ENCODE peak calls at places on chromosomes 16 and 17, in four cellular contexts. R is osteoblast, W is transverse colon, S is ascending aorta. I is an unnamed sample. For H3K27me3, the result is how much of the 10 kb centered on the place peaks cover.

GRCh38 chr16:27706156-27706705 is 156.3 kb downstream of the KATNIP start:
- DNase-seq in R (no peak), S (no peak), W (no peak), I (no peak)

GRCh38 chr17:45381001-45381400 is 51.7 kb downstream of the ARHGAP27 start:
- DNase-seq in S (no peak), R (no peak), W (no peak), I (no peak)

GRCh38 chr16:11112723-11113348 is 143.2 kb downstream of the SOCS1 start:
- DNase-seq in R (no peak), W (no peak), S (no peak), I (no peak)

GRCh38 chr16:27676807-27677206 is 126.9 kb downstream of the KATNIP start:
- DNase-seq in W (no peak), S (no peak), R (peak), I (no peak)

GRCh38 chr16:30895592-30896202 is 717 bp upstream of the CTF1 start:
- DNase-seq in R (peak), W (no peak), S (no peak), I (no peak)

GRCh38 chr16:1708768-1709180 is 2.8 kb downstream of the MAPK8IP3 start:
- DNase-seq in S (no peak), W (no peak), R (peak), I (no peak)

GRCh38 chr17:62626719-62627218 is 701 bp upstream of the MRC2 start:
- DNase-seq in S (peak), R (peak), W (no peak), I (peak)

GRCh38 chr16:9854665-9855064 is 327.6 kb downstream of the GRIN2A start:
- DNase-seq in R (no peak), S (no peak), W (no peak), I (no peak)

GRCh38 chr17:21376835-21377690 is 906 bp downstream of the KCNJ12 start:
- DNase-seq in W (no peak), R (peak), S (no peak), I (no peak)

GRCh38 chr17:66542183-66542966 is 240.0 kb downstream of the PRKCA start:
- DNase-seq in S (no peak), W (no peak), R (peak), I (no peak)

GRCh38 chr17:33433581-33433980 is 140.5 kb upstream of the ASIC2 start:
- DNase-seq in W (no peak), S (no peak), R (no peak), I (no peak)

GRCh38 chr17:31252741-31253140 is 44.3 kb downstream of the OMG start:
- DNase-seq in R (no peak), W (no peak), S (no peak), I (no peak)

GRCh38 chr16:25108054-25108453 is 3.5 kb upstream of the LCMT1 start:
- DNase-seq in W (peak), R (no peak), S (no peak), I (no peak)

GRCh38 chr16:49349446-49350168 is 24.0 kb upstream of the C16orf78 start:
- DNase-seq in R (no peak), W (no peak), S (peak), I (no peak)

GRCh38 chr16:57628008-57628781 is at the start of gene ADGRG1:
- DNase-seq in W (no peak), S (peak), R (peak), I (peak)

DNA sequence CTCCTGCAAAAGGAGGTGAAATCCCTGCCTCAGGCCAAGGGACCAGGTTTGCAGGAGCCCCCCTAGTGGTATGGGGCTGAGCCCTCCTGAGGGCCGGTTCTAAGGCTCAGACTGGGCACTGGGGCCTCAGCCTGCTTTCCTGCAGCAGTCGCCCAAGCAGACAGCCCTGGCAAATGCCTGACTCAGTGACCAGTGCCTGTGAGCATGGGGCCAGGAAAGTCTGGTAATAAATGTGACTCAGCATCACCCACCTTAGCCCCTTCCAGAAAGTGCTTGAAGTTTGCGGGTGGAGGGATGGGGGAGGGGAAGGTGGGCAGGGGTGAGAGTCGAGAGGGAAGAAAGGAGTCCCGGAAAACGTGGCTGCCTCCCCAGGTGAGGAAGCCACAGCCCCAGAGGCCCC is 2.1 kb downstream of the MC1R start:
- DNase-seq in R (peak), S (no peak), W (no peak), I (no peak)
- H3K27me3 ChIP-seq in R (under half), S (under half), W (half or more), I (under half)

DNA sequence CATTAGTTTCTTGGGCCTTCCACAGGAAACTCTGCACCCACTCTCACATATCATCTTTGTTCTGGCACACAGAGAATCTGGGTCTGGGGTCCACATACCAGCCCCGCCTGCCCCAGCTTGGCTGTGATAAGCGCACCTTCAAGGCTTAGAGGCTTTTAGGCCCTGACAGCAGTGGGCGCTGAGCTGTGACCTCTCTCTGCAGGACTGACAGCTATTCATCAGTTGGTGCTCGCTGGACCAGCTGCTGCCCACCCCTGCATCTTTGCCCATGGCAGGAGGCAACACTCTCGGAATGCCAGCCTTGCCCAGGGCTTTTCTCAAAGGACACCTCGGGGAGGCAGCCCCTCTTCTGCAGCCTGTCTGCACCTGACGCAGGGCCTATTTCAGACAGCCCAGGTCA is 62.9 kb downstream of the SDK2 start:
- DNase-seq in W (no peak), R (peak), S (no peak), I (no peak)
- H3K27me3 ChIP-seq in W (under half), R (under half), S (under half), I (under half)

DNA sequence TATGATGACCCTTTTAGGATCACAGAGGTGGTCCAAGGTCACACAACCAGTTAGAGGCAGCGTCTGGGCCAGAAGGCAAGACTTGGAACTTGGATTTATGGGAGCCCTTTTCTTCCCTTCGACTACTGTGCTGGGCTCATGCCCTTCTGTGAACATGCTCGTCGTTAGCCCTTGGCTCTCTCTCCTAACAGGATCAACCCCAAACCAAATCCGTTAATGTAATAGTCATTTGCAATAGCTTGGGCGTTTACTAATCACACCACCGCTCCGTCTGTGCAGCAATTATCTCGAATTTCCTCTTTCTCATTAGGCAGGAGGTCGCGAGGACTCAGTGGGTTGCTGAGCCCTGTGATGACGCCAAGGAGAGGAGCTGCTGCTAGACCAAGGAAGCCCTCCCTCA is 114.6 kb downstream of the ENGASE start:
- DNase-seq in W (no peak), R (no peak), S (no peak), I (no peak)
- H3K27me3 ChIP-seq in W (half or more), R (under half), S (under half), I (under half)

DNA sequence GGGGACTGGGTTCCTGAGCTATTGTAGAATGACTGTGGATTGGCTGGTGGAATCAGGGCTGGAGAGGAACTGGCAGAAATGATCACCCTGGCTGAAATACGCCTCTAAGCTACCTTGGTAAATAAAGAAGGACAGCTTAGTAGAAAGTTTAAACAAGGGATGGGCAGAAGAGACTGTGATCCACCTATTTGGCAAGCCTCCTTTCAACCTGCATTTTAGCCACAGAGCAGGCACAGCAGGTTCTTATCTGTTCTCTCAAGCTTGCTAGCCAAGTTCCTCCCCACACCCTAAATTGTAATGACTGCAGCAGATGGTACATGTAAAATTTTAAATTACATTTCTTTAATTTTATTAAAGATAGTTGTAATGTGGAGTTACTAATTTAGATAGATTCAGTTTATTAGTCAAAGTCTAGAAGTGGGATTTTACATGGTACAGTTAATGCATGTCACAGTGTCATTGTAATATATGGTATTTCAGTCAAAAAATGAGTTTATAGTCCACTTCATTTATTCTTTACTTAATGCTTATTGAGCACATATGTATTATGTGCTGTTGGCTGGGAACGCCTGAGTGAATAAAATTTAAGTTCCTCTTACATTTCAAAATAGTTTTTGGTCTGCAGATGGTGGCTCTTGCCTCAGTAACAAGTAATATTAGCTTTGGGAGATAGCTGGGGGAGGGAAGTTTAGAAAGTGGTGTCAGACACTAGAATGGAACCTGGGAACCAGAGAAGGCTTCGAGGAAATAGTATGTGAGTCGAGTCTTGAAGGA is 11.2 kb downstream of the EPN2 start:
- DNase-seq in S (no peak), R (peak), W (no peak), I (no peak)
- H3K27me3 ChIP-seq in S (under half), R (under half), W (under half), I (under half)

GRCh38 chr17:80499536-80499935 is 23.1 kb upstream of the NPTX1 start:
- DNase-seq in S (no peak), W (no peak), R (peak), I (no peak)

GRCh38 chr17:80499961-80500665 is 23.7 kb upstream of the NPTX1 start:
- DNase-seq in S (no peak), W (no peak), R (peak), I (no peak)

GRCh38 chr17:80498242-80498919 is 22.0 kb upstream of the NPTX1 start:
- DNase-seq in R (peak), W (peak), S (no peak), I (peak)

GRCh38 chr17:80497726-80498241 is 21.4 kb upstream of the NPTX1 start:
- DNase-seq in W (no peak), S (no peak), R (peak), I (no peak)

GRCh38 chr17:80498920-80499410 is 22.6 kb upstream of the NPTX1 start:
- DNase-seq in S (no peak), R (peak), W (no peak), I (no peak)
- H3K27me3 ChIP-seq in S (under half), R (under half), W (under half), I (under half)

GRCh38 chr17:58918072-58918471 is 162.4 kb downstream of the PPM1E start:
- DNase-seq in R (no peak), S (no peak), W (no peak), I (no peak)

GRCh38 chr17:58917228-58917627 is 161.6 kb downstream of the PPM1E start:
- DNase-seq in W (no peak), S (no peak), R (no peak), I (no peak)

GRCh38 chr17:58911741-58912343 is 156.2 kb downstream of the PPM1E start:
- DNase-seq in W (no peak), S (no peak), R (no peak), I (no peak)

GRCh38 chr17:58913552-58913951 is 157.9 kb downstream of the PPM1E start:
- DNase-seq in W (no peak), S (no peak), R (no peak), I (no peak)

GRCh38 chr17:58913971-58914769 is 158.5 kb downstream of the PPM1E start:
- DNase-seq in S (no peak), R (no peak), W (no peak), I (no peak)
- H3K27me3 ChIP-seq in S (under half), R (under half), W (under half), I (under half)

DNA sequence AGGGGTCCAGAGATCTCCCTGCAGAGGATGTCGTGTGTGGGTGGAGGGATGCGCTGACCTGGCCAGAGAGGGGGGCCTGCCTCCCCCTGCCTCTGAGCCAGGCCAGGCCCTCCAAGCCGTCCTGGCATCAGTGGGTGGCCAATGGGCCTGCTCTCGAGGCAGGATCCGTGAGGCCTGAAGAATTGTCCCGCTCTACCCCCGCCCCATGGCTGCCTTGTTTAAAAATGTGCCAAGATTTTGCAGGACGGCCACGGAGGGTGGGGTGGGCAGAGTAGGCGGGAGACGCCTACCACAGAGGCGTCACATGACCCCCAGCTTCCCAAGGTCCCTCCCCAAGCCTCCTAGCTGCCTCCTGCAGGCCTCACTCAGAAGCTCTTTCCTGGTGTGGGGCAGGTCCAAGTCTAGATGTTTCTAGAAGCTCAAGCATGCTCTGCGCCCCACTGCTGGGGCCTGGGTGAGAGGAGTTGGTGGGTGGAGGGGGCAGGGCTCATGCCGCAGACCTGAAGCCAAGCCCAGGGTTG is 69.5 kb downstream of the ENGASE start:
- DNase-seq in W (no peak), S (no peak), R (no peak), I (no peak)
- H3K27me3 ChIP-seq in W (under half), S (under half), R (under half), I (under half)

DNA sequence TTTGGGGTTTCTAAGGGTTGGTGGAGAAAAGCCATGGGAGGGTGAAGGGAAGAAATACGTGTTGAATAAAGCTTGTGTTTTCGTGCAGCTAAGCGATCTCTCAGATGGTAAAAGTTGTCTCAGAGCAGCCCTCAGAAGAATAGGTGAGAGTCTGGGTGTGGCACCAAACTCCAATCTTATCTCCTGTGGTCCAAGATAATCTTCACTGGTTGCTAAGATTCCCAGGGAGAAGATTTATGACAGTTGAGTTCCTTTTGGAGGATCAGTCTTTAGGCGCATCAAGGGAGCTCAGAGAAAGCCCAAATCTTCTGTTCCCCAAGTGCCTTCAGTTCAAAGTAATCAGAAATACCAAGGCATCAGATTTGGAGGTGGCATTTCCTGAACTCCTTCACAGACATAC is 103.1 kb downstream of the ABCC12 start:
- DNase-seq in R (no peak), W (no peak), S (no peak), I (no peak)
- H3K27me3 ChIP-seq in R (under half), W (under half), S (under half), I (under half)

DNA sequence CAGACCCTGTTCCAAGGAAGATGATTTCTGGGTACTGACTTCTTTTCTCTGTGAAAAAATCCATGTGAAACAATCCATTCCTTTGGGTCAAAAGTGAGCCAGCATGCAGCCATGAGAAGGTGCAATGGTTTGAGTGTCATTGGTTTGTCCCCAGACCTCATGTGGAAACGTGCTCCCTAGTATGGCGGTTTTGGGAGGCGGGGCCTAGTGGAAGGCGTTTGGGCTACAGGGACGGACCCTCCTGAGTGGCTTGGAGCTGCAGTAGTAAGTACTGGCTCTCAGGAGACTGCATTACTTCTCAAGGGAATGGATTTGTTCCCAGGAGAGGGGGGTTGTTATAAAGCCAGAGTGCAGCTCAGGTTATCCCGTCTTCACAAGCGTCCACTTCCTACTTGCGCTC is 19.4 kb downstream of the ELAC2 start:
- DNase-seq in W (no peak), S (no peak), R (no peak), I (no peak)
- H3K27me3 ChIP-seq in W (under half), S (under half), R (under half), I (under half)

DNA sequence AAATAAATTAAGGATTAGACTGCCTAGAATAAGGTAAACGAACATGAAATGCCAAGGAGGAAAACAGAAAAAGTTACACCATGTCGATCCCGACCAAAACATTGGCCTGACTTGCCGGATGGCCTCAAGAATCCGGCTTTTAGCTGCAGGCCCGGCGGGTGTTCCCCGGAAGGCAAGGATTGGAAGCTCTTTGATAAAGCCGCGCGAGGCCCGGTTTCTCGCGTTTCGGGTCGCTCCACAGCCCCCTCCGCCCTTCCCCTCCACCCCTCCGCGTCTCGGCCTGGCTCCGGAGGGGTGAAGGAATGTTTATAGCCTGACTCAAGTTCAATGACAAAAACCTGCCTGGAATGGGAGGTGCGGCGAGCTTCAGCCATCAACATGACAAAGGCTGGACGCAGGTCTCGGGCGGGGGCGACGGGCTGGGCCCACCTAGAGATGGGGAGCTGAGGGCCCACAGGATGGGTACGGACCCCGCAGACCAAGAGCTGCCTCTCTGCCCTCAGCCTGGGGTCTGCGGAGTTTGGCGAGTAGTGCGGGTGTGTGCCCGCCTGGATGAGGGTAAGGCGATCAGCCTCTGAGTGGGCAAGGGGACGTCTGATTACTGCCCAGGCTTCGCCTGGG is 2.6 kb downstream of the PRAC1 start:
- DNase-seq in S (no peak), W (no peak), R (no peak), I (no peak)
- H3K27me3 ChIP-seq in S (half or more), W (half or more), R (half or more), I (half or more)